ENCODE peak calls at places on chromosomes 6 and 20, in ten cellular contexts. T is left lung, P is choroid plexus epithelial cell, B is WTC11, O is WERI-Rb-1, Z is foreskin fibroblast, S is GM20000, M is nephron progenitor cell, E is RWPE1, H is brain microvascular endothelial cell. R is an unnamed sample.

GRCh38 chr6:144762450-144762849 is 477.3 kb downstream of the UTRN start:
- DNase-seq in T (no peak), P (no peak), B (no peak), O (no peak), Z (no peak), S (no peak), M (no peak), E (no peak), H (no peak), R (no peak)

GRCh38 chr6:106334646-106335448 is 9.3 kb upstream of the ATG5 start:
- DNase-seq in T (peak; percentile 58), P (peak; percentile 72), B (peak; percentile 61), O (peak; percentile 56), Z (no peak), S (peak; percentile 62), M (peak; percentile 36), E (peak; percentile 55), H (peak; percentile 22), R (peak; percentile 53)

GRCh38 chr20:62536731-62537401 is 61.1 kb upstream of the GATA5 start:
- DNase-seq in T (no peak), P (peak; percentile 2), B (no peak), O (no peak), Z (peak; percentile 23), S (no peak), M (no peak), E (no peak), H (no peak), R (no peak)

GRCh38 chr6:104835782-104836181 is 23.9 kb downstream of the HACE1 start:
- DNase-seq in T (no peak), P (no peak), B (no peak), O (no peak), Z (no peak), S (no peak), M (no peak), E (no peak), H (no peak), R (no peak)

GRCh38 chr6:141906569-141907080 is 226.1 kb upstream of the GJE1 start:
- DNase-seq in T (no peak), P (no peak), B (no peak), O (no peak), Z (no peak), S (no peak), M (no peak), E (no peak), H (no peak), R (no peak)

GRCh38 chr6:43682724-43683429 is 4.7 kb downstream of the MRPS18A start:
- DNase-seq in T (no peak), P (no peak), B (no peak), O (no peak), Z (no peak), S (no peak), M (no peak), E (no peak), H (no peak), R (no peak)

GRCh38 chr20:8095648-8096572 is 36.2 kb upstream of the PLCB1 start:
- DNase-seq in T (no peak), P (peak; percentile 80), B (no peak), O (no peak), Z (peak; percentile 72), S (no peak), M (no peak), E (no peak), H (peak; percentile 49), R (no peak)

GRCh38 chr6:75431379-75431778 is 62.2 kb downstream of the FILIP1 start:
- DNase-seq in T (no peak), P (peak; percentile 51), B (no peak), O (peak; percentile 53), Z (no peak), S (no peak), M (no peak), E (no peak), H (peak; percentile 62), R (no peak)

GRCh38 chr6:148324297-148325007 is 18.2 kb upstream of the SASH1 start:
- DNase-seq in T (no peak), P (no peak), B (no peak), O (no peak), Z (no peak), S (no peak), M (no peak), E (no peak), H (no peak), R (no peak)

GRCh38 chr6:25659633-25660368 is 7.8 kb downstream of the SCGN start:
- DNase-seq in T (no peak), P (no peak), B (no peak), O (no peak), Z (no peak), S (no peak), M (no peak), E (no peak), H (no peak), R (no peak)

GRCh38 chr6:117548797-117549301 is 53.5 kb downstream of the GOPC start:
- DNase-seq in T (no peak), P (peak; percentile 87), B (no peak), O (no peak), Z (no peak), S (no peak), M (no peak), E (peak; percentile 80), H (no peak), R (no peak)

GRCh38 chr20:44843863-44844262 is 33.5 kb upstream of the RIMS4 start:
- DNase-seq in T (no peak), P (no peak), B (no peak), O (no peak), Z (no peak), S (no peak), M (no peak), E (no peak), H (no peak), R (no peak)

GRCh38 chr20:33178726-33179125 is 10.8 kb downstream of the BPIFA2 start:
- DNase-seq in T (no peak), P (peak; percentile 19), B (peak; percentile 55), O (no peak), Z (no peak), S (no peak), M (peak; percentile 8), E (no peak), H (no peak), R (no peak)

GRCh38 chr20:33177866-33178265 is 9.9 kb downstream of the BPIFA2 start:
- DNase-seq in T (no peak), P (no peak), B (no peak), O (no peak), Z (no peak), S (no peak), M (no peak), E (no peak), H (no peak), R (no peak)

GRCh38 chr20:33180169-33180568 is 12.2 kb downstream of the BPIFA2 start:
- DNase-seq in T (no peak), P (no peak), B (no peak), O (no peak), Z (no peak), S (no peak), M (no peak), E (no peak), H (no peak), R (no peak)

GRCh38 chr20:33183292-33183691 is 15.3 kb downstream of the BPIFA2 start:
- DNase-seq in T (no peak), P (no peak), B (no peak), O (no peak), Z (no peak), S (no peak), M (no peak), E (no peak), H (no peak), R (no peak)

DNA sequence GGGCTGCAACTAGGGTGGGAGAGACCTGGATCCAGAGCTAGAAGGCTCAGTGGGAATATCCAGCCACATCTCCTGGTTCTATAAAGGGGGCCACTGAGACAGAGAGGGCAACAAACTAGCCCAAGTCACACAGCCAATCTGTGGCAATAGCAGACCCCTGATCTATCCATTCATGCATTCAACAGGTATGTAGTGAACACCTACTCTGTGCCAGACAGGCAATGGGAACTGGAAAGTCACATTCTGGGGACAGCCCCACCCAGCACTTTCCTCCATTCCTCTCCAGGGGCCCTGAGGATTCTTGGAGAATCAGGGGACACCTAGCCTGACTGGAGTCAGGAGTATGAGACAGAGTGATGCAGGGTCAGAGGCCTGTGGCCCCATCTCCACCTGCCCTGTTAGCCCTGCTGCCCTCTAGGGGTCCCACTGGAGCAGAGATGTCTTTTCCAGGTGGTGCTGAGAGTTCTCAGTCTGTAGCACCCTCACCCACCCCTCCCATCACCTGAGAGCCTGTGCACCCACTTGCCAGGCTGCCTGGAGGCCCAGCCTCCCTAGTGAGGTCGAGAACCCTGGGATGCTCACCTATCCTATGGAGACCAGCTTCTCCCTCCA is 13.6 kb downstream of the BPIFA2 start:
- DNase-seq in T (no peak), P (no peak), B (peak; percentile 52), O (no peak), Z (no peak), S (no peak), M (no peak), E (no peak), H (no peak), R (no peak)
- TF ChIP-seq CTCF in T (no peak), P (no peak), B (peak; percentile 12), O (peak; percentile 62), Z (no peak), S (no peak), M (no peak), E (no peak), H (no peak), R (no peak)

GRCh38 chr20:219290-220115 is 7.6 kb upstream of the DEFB129 start:
- DNase-seq in T (no peak), P (peak; percentile 41), B (no peak), O (peak; percentile 25), Z (no peak), S (peak; percentile 8), M (peak; percentile 14), E (peak; percentile 56), H (peak; percentile 12), R (no peak)
- TF ChIP-seq CTCF in T (no peak), P (peak; percentile 55), B (no peak), O (peak; percentile 59), Z (peak; percentile 15), S (peak; percentile 4), M (peak; percentile 32), E (peak; percentile 61), H (peak; percentile 43), R (no peak)

DNA sequence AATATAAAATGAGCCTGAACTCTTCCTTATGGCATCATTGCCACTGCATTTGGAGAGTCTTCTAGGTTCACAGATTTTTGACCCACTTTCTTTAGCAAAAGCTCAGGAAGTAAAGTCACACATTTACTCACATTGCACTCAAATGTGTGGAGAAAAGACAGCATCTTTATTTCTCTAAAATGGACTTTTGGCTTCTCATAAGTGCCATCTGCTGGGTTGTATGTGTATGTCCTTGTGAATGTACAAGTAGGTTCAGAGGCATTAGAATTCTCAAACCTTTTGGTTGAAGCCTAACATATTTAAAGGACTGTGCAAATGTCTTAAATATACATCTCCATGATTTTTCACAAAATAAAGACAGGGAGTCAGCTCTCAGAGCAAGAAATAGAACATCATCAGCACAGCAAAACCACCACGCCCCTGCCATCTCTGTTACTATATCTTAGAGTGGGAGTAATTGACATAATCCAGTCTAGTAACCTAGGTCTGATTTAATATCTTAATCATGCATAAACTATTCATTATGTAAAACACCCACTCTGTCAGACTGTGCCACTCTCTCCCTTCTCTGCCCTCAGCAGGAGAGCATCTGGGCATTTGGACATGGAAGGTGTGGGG is 42.2 kb upstream of the SPTLC3 start:
- DNase-seq in T (no peak), P (peak; percentile 87), B (no peak), O (no peak), Z (peak; percentile 30), S (no peak), M (no peak), E (peak; percentile 23), H (peak; percentile 55), R (no peak)
- TF ChIP-seq CTCF in T (no peak), P (peak; percentile 68), B (no peak), O (peak; percentile 32), Z (peak; percentile 42), S (no peak), M (peak; percentile 7), E (peak; percentile 31), H (peak; percentile 46), R (no peak)

GRCh38 chr6:169654590-169655391 is 47.0 kb downstream of the WDR27 start:
- DNase-seq in T (peak; percentile 70), P (peak; percentile 88), B (peak; percentile 59), O (peak; percentile 68), Z (peak; percentile 74), S (peak; percentile 79), M (peak; percentile 64), E (peak; percentile 55), H (peak; percentile 55), R (peak; percentile 72)
- TF ChIP-seq CTCF in T (no peak), P (peak; percentile 60), B (no peak), O (peak; percentile 52), Z (no peak), S (no peak), M (no peak), E (peak; percentile 30), H (peak; percentile 55), R (no peak)